ENCODE peak calls at places on chromosomes 2 and 18, in seven cellular contexts. One of them, this sample, is unnamed.

GRCh38 chr2:85324639-85325465 is 2.9 kb downstream of the TGOLN2 start:
- DNase-seq in HCT116: no peak
- DNase-seq in SK-N-SH: no peak
- DNase-seq in T47D: no peak
- DNase-seq in H1: no peak
- DNase-seq in GM12878: no peak
- DNase-seq in K562: no peak
- DNase-seq in this sample: peak; percentile 99

GRCh38 chr2:150878347-150878746 is 383.3 kb downstream of the RBM43 start:
- DNase-seq in GM12878: no peak
- DNase-seq in SK-N-SH: no peak
- DNase-seq in HCT116: peak; percentile 62
- DNase-seq in K562: peak; percentile 10
- DNase-seq in H1: no peak
- DNase-seq in T47D: no peak
- DNase-seq in this sample: peak; percentile 13

GRCh38 chr2:1942146-1942545 is 197.8 kb upstream of the PXDN start:
- DNase-seq in K562: no peak
- DNase-seq in T47D: no peak
- DNase-seq in HCT116: no peak
- DNase-seq in H1: no peak
- DNase-seq in GM12878: no peak
- DNase-seq in SK-N-SH: no peak
- DNase-seq in this sample: no peak

GRCh38 chr2:121237980-121238665 is 46.9 kb downstream of the TFCP2L1 start:
- DNase-seq in SK-N-SH: no peak
- DNase-seq in H1: no peak
- DNase-seq in K562: peak; percentile 16
- DNase-seq in HCT116: no peak
- DNase-seq in GM12878: no peak
- DNase-seq in T47D: no peak
- DNase-seq in this sample: no peak

GRCh38 chr2:43880952-43881351 is 42.2 kb downstream of the ABCG8 start:
- DNase-seq in HCT116: no peak
- DNase-seq in GM12878: no peak
- DNase-seq in T47D: no peak
- DNase-seq in K562: peak; percentile 0
- DNase-seq in H1: no peak
- DNase-seq in SK-N-SH: no peak
- DNase-seq in this sample: peak; percentile 43

GRCh38 chr2:108547606-108548005 is 13.3 kb downstream of the LIMS1 start:
- DNase-seq in SK-N-SH: no peak
- DNase-seq in GM12878: no peak
- DNase-seq in HCT116: no peak
- DNase-seq in H1: no peak
- DNase-seq in T47D: no peak
- DNase-seq in K562: no peak
- DNase-seq in this sample: no peak

GRCh38 chr18:69996951-69997798 is 49.5 kb upstream of the CD226 start:
- DNase-seq in GM12878: no peak
- DNase-seq in K562: no peak
- DNase-seq in T47D: no peak
- DNase-seq in SK-N-SH: no peak
- DNase-seq in HCT116: no peak
- DNase-seq in H1: no peak
- DNase-seq in this sample: peak; percentile 45

GRCh38 chr2:197107291-197108269 is 181.1 kb upstream of the PGAP1 start:
- DNase-seq in HCT116: no peak
- DNase-seq in T47D: peak; percentile 73
- DNase-seq in GM12878: no peak
- DNase-seq in SK-N-SH: no peak
- DNase-seq in H1: no peak
- DNase-seq in K562: no peak
- DNase-seq in this sample: no peak

GRCh38 chr2:148602918-148603561 is 41.5 kb upstream of the EPC2 start:
- DNase-seq in K562: no peak
- DNase-seq in SK-N-SH: no peak
- DNase-seq in T47D: no peak
- DNase-seq in GM12878: no peak
- DNase-seq in HCT116: no peak
- DNase-seq in H1: no peak
- DNase-seq in this sample: no peak

GRCh38 chr2:148613231-148614023 is 31.1 kb upstream of the EPC2 start:
- DNase-seq in HCT116: no peak
- DNase-seq in T47D: no peak
- DNase-seq in K562: no peak
- DNase-seq in SK-N-SH: no peak
- DNase-seq in GM12878: no peak
- DNase-seq in H1: no peak
- DNase-seq in this sample: no peak

GRCh38 chr2:148603562-148603920 is 41.0 kb upstream of the EPC2 start:
- DNase-seq in GM12878: peak; percentile 73
- DNase-seq in SK-N-SH: no peak
- DNase-seq in HCT116: no peak
- DNase-seq in K562: no peak
- DNase-seq in T47D: no peak
- DNase-seq in H1: no peak
- DNase-seq in this sample: no peak

GRCh38 chr2:148604927-148605326 is 39.6 kb upstream of the EPC2 start:
- DNase-seq in H1: no peak
- DNase-seq in SK-N-SH: no peak
- DNase-seq in GM12878: no peak
- DNase-seq in HCT116: no peak
- DNase-seq in T47D: no peak
- DNase-seq in K562: no peak
- DNase-seq in this sample: no peak

DNA sequence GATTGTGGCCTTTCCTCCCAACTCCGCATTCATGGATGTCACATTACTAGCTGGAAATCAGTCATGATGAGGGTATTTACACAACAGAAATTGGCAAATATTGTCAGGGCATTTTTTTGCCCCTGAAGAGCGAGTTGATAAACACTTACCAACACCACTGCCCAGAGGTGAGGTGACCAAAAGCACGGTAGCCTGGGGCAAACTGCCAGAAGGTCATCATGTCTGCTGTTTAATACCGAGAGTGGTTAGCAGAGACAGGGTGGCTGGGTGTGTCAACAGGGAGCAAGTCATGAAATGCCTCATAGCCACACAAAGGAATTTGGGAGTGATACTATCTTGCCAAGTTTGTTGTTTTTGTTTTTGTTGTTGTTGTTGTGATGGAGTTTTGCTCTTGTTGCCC is 37.0 kb upstream of the EPC2 start:
- DNase-seq in T47D: no peak
- DNase-seq in H1: no peak
- DNase-seq in SK-N-SH: no peak
- DNase-seq in K562: no peak
- DNase-seq in HCT116: no peak
- DNase-seq in GM12878: no peak
- DNase-seq in this sample: no peak
- TF ChIP-seq JUND in T47D: no peak
- TF ChIP-seq JUND in H1: no peak
- TF ChIP-seq JUND in SK-N-SH: no peak
- TF ChIP-seq JUND in K562: no peak
- TF ChIP-seq JUND in HCT116: no peak
- TF ChIP-seq JUND in GM12878: no peak
- TF ChIP-seq JUND in this sample: no peak

GRCh38 chr2:199596549-199596948 is 138.8 kb upstream of the SATB2 start:
- DNase-seq in SK-N-SH: no peak
- DNase-seq in T47D: peak; percentile 54
- DNase-seq in GM12878: no peak
- DNase-seq in K562: peak; percentile 13
- DNase-seq in H1: no peak
- DNase-seq in HCT116: peak; percentile 24
- DNase-seq in this sample: peak; percentile 41
- TF ChIP-seq JUND in SK-N-SH: no peak
- TF ChIP-seq JUND in T47D: no peak
- TF ChIP-seq JUND in GM12878: no peak
- TF ChIP-seq JUND in K562: no peak
- TF ChIP-seq JUND in H1: no peak
- TF ChIP-seq JUND in HCT116: no peak
- TF ChIP-seq JUND in this sample: no peak

DNA sequence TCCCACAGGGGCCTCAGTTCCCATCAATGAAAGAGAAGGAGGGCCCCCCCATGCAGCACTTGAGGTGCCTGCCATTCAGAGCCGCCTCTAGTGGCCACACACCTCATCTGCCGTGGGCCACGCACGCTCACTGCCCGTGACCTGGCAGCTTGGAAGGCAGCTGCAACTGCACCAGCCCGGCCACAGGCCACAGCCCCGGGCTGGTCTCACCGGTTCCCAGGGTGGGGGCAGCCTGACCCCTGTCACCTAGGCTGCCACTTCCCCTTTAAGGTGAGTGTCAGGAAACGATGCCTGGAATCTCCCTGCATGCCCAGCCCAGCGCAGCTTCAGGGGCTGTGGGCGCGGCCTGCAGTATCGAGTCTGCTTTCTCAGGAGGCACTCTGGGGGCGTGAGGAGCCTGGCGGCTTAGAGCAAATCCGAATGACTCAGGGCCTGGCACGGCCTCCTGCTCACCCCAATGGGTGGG is 2.6 kb downstream of the MAB21L4 start:
- DNase-seq in H1: no peak
- DNase-seq in K562: no peak
- DNase-seq in HCT116: peak; percentile 28
- DNase-seq in SK-N-SH: no peak
- DNase-seq in GM12878: no peak
- DNase-seq in T47D: peak; percentile 51
- DNase-seq in this sample: no peak
- TF ChIP-seq JUND in H1: no peak
- TF ChIP-seq JUND in K562: no peak
- TF ChIP-seq JUND in HCT116: no peak
- TF ChIP-seq JUND in SK-N-SH: no peak
- TF ChIP-seq JUND in GM12878: no peak
- TF ChIP-seq JUND in T47D: no peak
- TF ChIP-seq JUND in this sample: no peak

GRCh38 chr2:219122197-219122965 is 38.2 kb downstream of the NHEJ1 start:
- DNase-seq in H1: no peak
- DNase-seq in HCT116: no peak
- DNase-seq in T47D: peak; percentile 30
- DNase-seq in SK-N-SH: no peak
- DNase-seq in GM12878: no peak
- DNase-seq in K562: no peak
- DNase-seq in this sample: no peak
- TF ChIP-seq JUND in H1: no peak
- TF ChIP-seq JUND in HCT116: no peak
- TF ChIP-seq JUND in T47D: no peak
- TF ChIP-seq JUND in SK-N-SH: no peak
- TF ChIP-seq JUND in GM12878: no peak
- TF ChIP-seq JUND in K562: no peak
- TF ChIP-seq JUND in this sample: no peak

GRCh38 chr2:8638327-8638726 is 43.5 kb upstream of the ID2 start:
- DNase-seq in K562: no peak
- DNase-seq in T47D: no peak
- DNase-seq in SK-N-SH: no peak
- DNase-seq in HCT116: no peak
- DNase-seq in GM12878: no peak
- DNase-seq in H1: no peak
- DNase-seq in this sample: no peak
- TF ChIP-seq JUND in K562: no peak
- TF ChIP-seq JUND in T47D: no peak
- TF ChIP-seq JUND in SK-N-SH: no peak
- TF ChIP-seq JUND in HCT116: no peak
- TF ChIP-seq JUND in GM12878: no peak
- TF ChIP-seq JUND in H1: no peak
- TF ChIP-seq JUND in this sample: no peak

DNA sequence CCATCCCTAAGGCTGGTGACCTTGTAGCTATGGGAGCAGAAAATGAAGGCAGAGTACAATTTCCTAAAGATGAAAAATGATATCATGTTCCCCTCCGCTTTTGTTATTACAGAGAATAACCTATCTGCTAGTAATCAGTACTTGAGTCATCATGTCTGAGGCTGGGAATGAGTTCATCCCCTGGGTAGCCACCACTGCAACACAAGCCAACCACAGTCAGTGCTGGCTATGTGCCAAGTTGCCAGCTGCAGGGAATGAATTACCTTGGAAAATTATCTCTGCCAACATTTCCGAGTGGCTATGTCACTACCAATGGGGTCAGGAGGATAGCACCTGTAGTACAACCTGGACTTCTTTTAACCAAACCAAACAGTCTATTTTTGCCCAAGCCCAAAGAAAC is 1094.7 kb upstream of the DDX18 start:
- DNase-seq in GM12878: no peak
- DNase-seq in HCT116: no peak
- DNase-seq in SK-N-SH: no peak
- DNase-seq in H1: no peak
- DNase-seq in T47D: peak; percentile 11
- DNase-seq in K562: no peak
- DNase-seq in this sample: no peak
- TF ChIP-seq JUND in GM12878: no peak
- TF ChIP-seq JUND in HCT116: no peak
- TF ChIP-seq JUND in SK-N-SH: no peak
- TF ChIP-seq JUND in H1: no peak
- TF ChIP-seq JUND in T47D: no peak
- TF ChIP-seq JUND in K562: no peak
- TF ChIP-seq JUND in this sample: no peak

DNA sequence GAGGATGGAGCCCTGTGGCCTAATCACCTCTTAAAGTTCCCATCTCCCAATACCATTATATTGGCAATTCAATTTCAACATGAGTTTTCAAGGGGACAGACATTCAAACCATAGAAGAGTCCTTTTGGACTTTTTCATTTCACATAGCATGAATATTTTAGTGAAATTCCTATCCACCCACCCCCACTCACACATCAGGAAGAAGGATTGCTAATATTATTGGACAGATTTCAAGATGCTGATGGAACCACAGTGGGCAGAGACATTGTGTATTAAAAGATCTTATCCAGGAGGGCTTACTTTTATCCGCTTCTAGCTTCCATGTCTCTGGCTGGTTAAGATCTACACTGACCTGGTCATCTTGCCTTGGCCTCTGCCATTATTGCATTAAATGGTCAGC is 297.4 kb upstream of the ACVR2A start:
- DNase-seq in GM12878: no peak
- DNase-seq in H1: no peak
- DNase-seq in T47D: no peak
- DNase-seq in K562: no peak
- DNase-seq in SK-N-SH: no peak
- DNase-seq in HCT116: no peak
- DNase-seq in this sample: no peak
- TF ChIP-seq JUND in GM12878: no peak
- TF ChIP-seq JUND in H1: no peak
- TF ChIP-seq JUND in T47D: no peak
- TF ChIP-seq JUND in K562: no peak
- TF ChIP-seq JUND in SK-N-SH: no peak
- TF ChIP-seq JUND in HCT116: no peak
- TF ChIP-seq JUND in this sample: no peak

This sample was measured in HepG2.